ENCODE peak calls at places on chromosomes 11 and 22, in four cellular contexts. M is A549, W is hepatocyte, U is GM23248. Q is an unnamed sample. For H3K4me1, the result is how much of the 10 kb centered on the place peaks cover.

GRCh38 chr22:41289681-41290080 is 3.7 kb upstream of the RANGAP1 start:
- DNase-seq in W (no peak), M (no peak), U (peak), Q (no peak)

GRCh38 chr11:79493555-79494171 is 52.8 kb upstream of the TENM4 start:
- DNase-seq in W (peak), M (peak), U (peak), Q (peak)

GRCh38 chr11:130999992-131000770 is 83.9 kb upstream of the SNX19 start:
- DNase-seq in M (peak), U (peak), W (peak), Q (peak)

GRCh38 chr22:28986366-28986765 is 75.3 kb downstream of the C22orf31 start:
- DNase-seq in M (no peak), U (no peak), W (peak), Q (peak)

GRCh38 chr11:74449369-74449931 is 17.9 kb downstream of the KCNE3 start:
- DNase-seq in M (peak), U (peak), W (peak), Q (peak)

GRCh38 chr11:12746593-12747097 is 72.4 kb downstream of the TEAD1 start:
- DNase-seq in W (peak), M (peak), U (peak), Q (peak)

GRCh38 chr22:47697861-47698260 is 935.4 kb downstream of the TBC1D22A start:
- DNase-seq in M (no peak), U (no peak), W (no peak), Q (no peak)

GRCh38 chr11:1829039-1829820 is 5.6 kb upstream of the SYT8 start:
- DNase-seq in W (no peak), M (no peak), U (peak), Q (peak)

GRCh38 chr22:49587421-49587820 is 240.3 kb downstream of the BRD1 start:
- DNase-seq in W (no peak), M (no peak), U (no peak), Q (no peak)

GRCh38 chr11:87076260-87076783 is 38.6 kb downstream of the TMEM135 start:
- DNase-seq in U (no peak), M (no peak), W (no peak), Q (no peak)

GRCh38 chr11:82701847-82702520 is 31.7 kb downstream of the FAM181B start:
- DNase-seq in U (peak), M (peak), W (peak), Q (peak)

GRCh38 chr11:446886-447285 is 3.2 kb upstream of the PTDSS2 start:
- DNase-seq in M (no peak), U (no peak), W (peak), Q (no peak)

GRCh38 chr22:37628830-37629229 is 10.6 kb upstream of the SH3BP1 start:
- DNase-seq in U (no peak), M (no peak), W (no peak), Q (no peak)

GRCh38 chr22:37631448-37632173 is 7.9 kb upstream of the SH3BP1 start:
- DNase-seq in M (no peak), U (no peak), W (no peak), Q (no peak)

GRCh38 chr22:37630839-37631435 is 8.5 kb upstream of the SH3BP1 start:
- DNase-seq in M (no peak), U (no peak), W (peak), Q (no peak)

GRCh38 chr22:37627545-37627944 is 11.9 kb upstream of the SH3BP1 start:
- DNase-seq in U (no peak), M (no peak), W (no peak), Q (no peak)

GRCh38 chr22:37629928-37630327 is 9.5 kb upstream of the SH3BP1 start:
- DNase-seq in W (no peak), M (no peak), U (no peak), Q (no peak)
- H3K4me1 ChIP-seq in W (under half), M (under half), U (under half), Q (under half)

DNA sequence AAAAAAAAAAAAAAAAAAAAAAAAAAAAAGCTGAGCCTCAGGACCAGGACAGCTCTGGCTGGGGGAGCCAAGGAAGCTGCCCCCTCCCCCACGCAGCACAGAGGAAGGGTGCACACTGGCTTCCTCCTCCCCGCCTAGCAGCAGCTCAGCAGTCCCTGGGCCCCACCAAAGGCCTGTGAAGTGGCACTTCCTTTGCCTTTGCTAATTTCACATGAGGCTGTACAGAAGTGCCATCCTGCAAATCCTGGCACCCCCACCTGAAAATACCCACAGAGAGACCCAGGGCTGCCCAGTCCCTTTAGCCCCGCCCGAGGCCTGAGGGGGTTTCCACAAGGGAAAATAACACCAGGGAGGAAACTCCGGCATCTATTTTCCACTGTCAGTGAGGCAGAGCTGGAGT is 3.9 kb downstream of the RHOG start:
- DNase-seq in W (no peak), U (no peak), M (no peak), Q (no peak)
- H3K4me1 ChIP-seq in W (under half), U (under half), M (under half), Q (under half)

DNA sequence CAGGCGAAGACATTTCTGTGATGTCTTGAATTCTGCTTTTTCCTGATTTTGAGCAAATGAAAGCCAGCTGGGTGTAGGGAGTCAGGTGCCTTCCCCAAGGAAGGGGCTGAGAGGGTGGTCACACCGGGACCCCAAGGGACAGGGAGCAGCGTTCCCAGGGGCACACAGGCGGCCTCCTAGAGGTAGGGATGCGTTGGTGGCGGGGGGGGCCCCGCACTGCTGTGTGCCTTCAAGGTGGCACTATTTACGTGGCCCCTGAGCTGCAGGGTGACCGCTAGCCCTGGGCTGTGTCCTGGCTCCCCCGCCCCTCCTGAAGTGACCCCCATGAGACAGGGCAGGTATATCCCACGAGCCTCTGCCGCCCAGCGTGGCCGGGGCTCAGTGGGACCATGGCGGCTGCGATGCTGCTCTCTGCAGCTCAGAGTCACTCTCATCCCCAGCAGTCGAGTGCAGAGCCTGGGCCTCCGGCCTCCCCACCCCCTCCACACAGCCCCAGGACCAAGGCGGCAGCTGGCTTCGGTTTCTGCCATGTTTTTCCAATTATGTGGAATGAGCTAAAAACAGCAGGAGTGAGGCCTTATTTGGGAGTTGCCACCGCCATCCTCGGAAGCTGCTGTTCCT is 60.9 kb downstream of the LRP5 start:
- DNase-seq in M (no peak), U (peak), W (peak), Q (no peak)
- H3K4me1 ChIP-seq in M (under half), U (under half), W (half or more), Q (under half)

DNA sequence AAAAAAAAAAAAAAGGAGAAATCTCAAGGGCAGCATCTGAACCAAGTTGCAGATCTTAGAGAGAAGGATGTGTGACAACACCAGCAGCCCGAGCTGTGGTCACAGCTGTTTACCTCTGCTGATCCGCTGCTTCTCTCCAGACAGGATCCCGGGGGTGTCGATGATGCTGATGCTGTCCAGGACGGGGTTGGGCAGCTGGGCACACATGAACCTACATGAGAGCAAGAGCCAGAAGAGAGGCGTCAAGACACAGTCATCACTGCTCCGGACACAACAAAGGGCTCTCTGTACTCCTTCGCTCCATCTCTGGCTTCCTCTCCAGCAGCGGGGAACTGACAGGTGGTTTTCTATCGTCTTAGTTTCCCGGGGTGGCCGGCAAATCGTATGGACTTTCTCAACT is 4.1 kb downstream of the EHD1 start:
- DNase-seq in M (no peak), W (no peak), U (no peak), Q (no peak)
- H3K4me1 ChIP-seq in M (half or more), W (half or more), U (under half), Q (under half)

GRCh38 chr11:57781529-57781943 is 19.9 kb downstream of the CTNND1 start:
- DNase-seq in U (no peak), W (peak), M (no peak), Q (peak)
- H3K4me1 ChIP-seq in U (under half), W (half or more), M (half or more), Q (under half)

GRCh38 chr22:23137468-23137867 is 4.3 kb downstream of the RSPH14 start:
- DNase-seq in U (no peak), M (no peak), W (no peak), Q (no peak)

GRCh38 chr22:23140385-23140784 is 1.4 kb downstream of the RSPH14 start:
- DNase-seq in M (no peak), W (no peak), U (no peak), Q (no peak)

GRCh38 chr22:23138584-23139469 is 3.0 kb downstream of the RSPH14 start:
- DNase-seq in M (no peak), U (no peak), W (no peak), Q (no peak)

GRCh38 chr22:23133922-23134321 is 7.9 kb downstream of the RSPH14 start:
- DNase-seq in W (no peak), M (no peak), U (no peak), Q (no peak)

DNA sequence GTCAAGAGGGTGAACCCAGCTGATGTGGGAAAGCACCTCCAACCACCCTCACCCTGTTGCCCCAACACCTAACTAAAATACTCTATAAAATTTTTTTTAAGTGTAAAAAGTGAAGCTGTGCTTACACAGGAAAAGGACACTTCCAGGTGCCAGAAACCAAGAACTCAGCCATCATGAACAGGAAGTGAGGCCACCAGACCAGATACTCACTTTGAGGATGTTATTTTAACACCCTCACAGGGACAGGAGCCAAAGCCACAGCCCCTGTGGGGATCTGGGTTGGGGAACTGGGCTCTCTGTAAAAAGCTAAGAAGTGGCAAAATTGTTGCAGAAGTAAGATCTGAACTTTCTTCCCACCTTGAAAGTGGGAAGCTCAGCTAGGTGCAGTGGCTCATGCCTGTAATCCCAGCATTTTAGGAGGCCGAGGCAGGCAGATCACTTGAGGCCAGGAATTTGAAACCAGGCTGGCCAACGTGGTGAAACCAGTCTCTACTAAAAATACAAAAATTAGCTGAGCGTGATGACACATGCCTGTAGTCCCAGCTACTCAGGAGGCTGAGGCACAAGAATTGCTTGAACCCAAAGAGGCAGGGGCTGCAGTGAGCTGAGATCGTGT is 3.8 kb downstream of the RSPH14 start:
- DNase-seq in M (no peak), U (peak), W (no peak), Q (no peak)
- H3K4me1 ChIP-seq in M (under half), U (under half), W (under half), Q (under half)

GRCh38 chr22:24428751-24429410 is 1.5 kb downstream of the ADORA2A start:
- DNase-seq in W (no peak), U (no peak), M (no peak), Q (no peak)
- H3K4me1 ChIP-seq in W (under half), U (under half), M (under half), Q (under half)

DNA sequence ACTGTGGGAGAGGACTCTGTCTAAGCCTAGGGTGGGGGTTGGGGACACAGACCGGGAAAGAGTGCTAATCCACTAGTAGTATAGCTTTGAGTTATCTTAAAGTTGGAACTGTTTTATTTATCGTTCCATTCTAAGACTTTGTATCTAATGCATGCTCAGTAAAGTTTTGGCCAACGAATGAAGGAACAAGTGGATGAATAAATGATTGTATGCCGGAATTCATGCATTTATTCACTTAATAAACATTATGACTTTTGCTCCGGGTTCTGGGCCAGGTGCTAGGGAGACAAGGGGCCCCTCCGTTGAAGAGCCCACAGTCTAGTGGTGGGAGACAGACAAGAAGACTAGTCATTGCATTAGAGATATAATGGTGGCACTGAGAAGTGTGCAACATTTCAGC is 645 bp downstream of the RNF121 start:
- DNase-seq in W (no peak), U (peak), M (no peak), Q (no peak)
- H3K4me1 ChIP-seq in W (under half), U (under half), M (half or more), Q (under half)